ENCODE peak calls at places on chromosomes 12 and 14, in eight cellular contexts. E, S, X, F, L, Y, I and J are unnamed samples.

GRCh38 chr12:71594214-71594948 is 69.3 kb downstream of the ZFC3H1 start:
- DNase-seq in E (no peak), Y (no peak), F (no peak), X (peak), L (no peak), S (no peak), I (peak), J (no peak)

GRCh38 chr12:108855284-108856169 is 1.9 kb downstream of the SSH1 start:
- DNase-seq in Y (no peak), L (no peak), X (no peak), E (no peak), I (no peak), S (peak), F (no peak), J (no peak)

GRCh38 chr12:76898472-76898871 is 19.7 kb upstream of the CSRP2 start:
- DNase-seq in Y (no peak), X (no peak), L (no peak), E (no peak), I (no peak), S (no peak), F (no peak), J (no peak)

GRCh38 chr14:77204457-77204796 is 22.8 kb downstream of the TMEM63C start:
- DNase-seq in Y (no peak), X (no peak), E (no peak), F (no peak), I (peak), S (no peak), L (no peak), J (no peak)

GRCh38 chr12:26651566-26652188 is 181.3 kb downstream of the ITPR2 start:
- DNase-seq in S (peak), L (no peak), F (no peak), X (peak), Y (peak), I (peak), E (no peak), J (peak)

GRCh38 chr12:49673446-49674317 is 33.5 kb downstream of the FMNL3 start:
- DNase-seq in I (peak), X (no peak), E (peak), L (peak), Y (no peak), S (no peak), F (peak), J (peak)

GRCh38 chr14:53710615-53711014 is 246.0 kb downstream of the BMP4 start:
- DNase-seq in I (no peak), S (no peak), F (no peak), L (no peak), X (no peak), E (no peak), Y (no peak), J (no peak)

GRCh38 chr12:56222531-56222895 is 791 bp upstream of the RNF41 start:
- DNase-seq in I (no peak), E (no peak), F (no peak), S (no peak), L (no peak), X (no peak), Y (no peak), J (no peak)

GRCh38 chr12:75389061-75389460 is 1.8 kb upstream of the GLIPR1L2 start:
- DNase-seq in I (no peak), X (peak), L (no peak), Y (no peak), F (no peak), S (no peak), E (no peak), J (no peak)

GRCh38 chr12:5171701-5172100 is 128.0 kb downstream of the KCNA5 start:
- DNase-seq in E (no peak), X (peak), I (no peak), L (no peak), Y (no peak), S (peak), F (peak), J (no peak)

GRCh38 chr14:69859591-69859990 is 19.6 kb upstream of the SMOC1 start:
- DNase-seq in E (no peak), I (no peak), Y (no peak), L (no peak), X (no peak), F (no peak), S (no peak), J (no peak)

GRCh38 chr14:101499513-101499912 is 61.8 kb upstream of the DIO3 start:
- DNase-seq in S (no peak), F (no peak), E (no peak), Y (no peak), I (no peak), X (no peak), L (peak), J (peak)

GRCh38 chr12:91179315-91179714 is 3.3 kb downstream of the DCN start:
- DNase-seq in L (peak), S (no peak), F (no peak), E (no peak), Y (no peak), I (no peak), X (no peak), J (no peak)

GRCh38 chr14:22691171-22691570 is 47.0 kb upstream of the OR6J1 start:
- DNase-seq in I (no peak), L (no peak), S (no peak), Y (no peak), X (no peak), F (no peak), E (no peak), J (no peak)

GRCh38 chr14:59622641-59623040 is 46.0 kb upstream of the CCDC175 start:
- DNase-seq in I (no peak), E (no peak), X (no peak), F (no peak), Y (no peak), L (no peak), S (no peak), J (no peak)

GRCh38 chr14:21133896-21134295 is 22.0 kb downstream of the OR5AU1 start:
- DNase-seq in S (no peak), F (no peak), L (no peak), Y (no peak), E (no peak), X (no peak), I (no peak), J (no peak)

GRCh38 chr12:23014749-23015148 is 389.8 kb downstream of the ETNK1 start:
- DNase-seq in Y (no peak), I (no peak), X (no peak), L (no peak), F (no peak), S (no peak), E (no peak), J (no peak)

GRCh38 chr14:73003688-73004087 is 23.2 kb downstream of the ZFYVE1 start:
- DNase-seq in Y (no peak), S (no peak), I (no peak), E (no peak), L (no peak), F (no peak), X (no peak), J (no peak)

GRCh38 chr14:72999316-72999715 is 27.6 kb downstream of the ZFYVE1 start:
- DNase-seq in Y (no peak), X (no peak), S (no peak), I (no peak), F (no peak), L (no peak), E (no peak), J (no peak)

GRCh38 chr14:72996916-72997315 is 30.0 kb downstream of the ZFYVE1 start:
- DNase-seq in L (no peak), Y (no peak), E (no peak), I (no peak), F (no peak), S (no peak), X (no peak), J (no peak)

DNA sequence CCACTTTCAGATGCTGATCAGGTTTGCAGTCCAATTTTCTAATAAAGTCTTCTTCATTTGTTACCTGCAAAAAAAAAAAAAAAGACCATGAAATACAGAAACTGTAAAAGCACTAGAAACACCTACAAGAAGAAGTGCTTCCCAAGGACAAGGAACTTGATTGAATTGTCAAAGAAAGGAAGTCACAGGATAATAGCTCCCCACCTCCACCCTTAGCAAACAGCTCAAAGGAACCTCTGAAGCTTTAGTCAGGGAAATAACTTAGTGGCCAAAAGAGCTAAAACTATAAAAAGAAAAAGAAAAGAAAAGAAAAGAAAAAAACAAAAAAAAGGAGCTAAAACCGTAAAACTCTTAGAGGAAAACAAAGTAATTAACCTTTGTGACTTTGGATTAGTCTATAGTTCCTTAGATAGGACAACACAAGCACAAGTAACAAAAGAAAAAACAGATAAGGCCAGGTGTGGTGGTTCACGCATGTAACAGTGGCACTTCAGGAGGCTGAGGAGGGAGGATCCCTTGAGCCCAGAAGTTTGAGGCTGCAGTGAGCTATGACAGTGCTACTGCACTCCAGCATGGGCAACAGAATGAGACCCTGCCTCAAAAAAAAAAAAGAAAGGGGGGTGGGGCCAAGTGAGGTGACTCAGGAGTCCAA is 28.5 kb downstream of the ZFYVE1 start:
- DNase-seq in I (no peak), S (no peak), X (no peak), E (no peak), Y (no peak), L (no peak), F (no peak), J (no peak)
- H3K27ac ChIP-seq in I (no peak), S (no peak), X (no peak), E (no peak), Y (no peak), L (no peak), F (no peak), J (no peak)

GRCh38 chr12:7092229-7092985 is at the start of gene C1R:
- DNase-seq in I (peak), X (no peak), S (peak), L (peak), F (peak), E (peak), Y (peak), J (peak)

GRCh38 chr12:7089196-7089871 is 2.9 kb downstream of the C1R start:
- DNase-seq in L (no peak), X (no peak), Y (no peak), I (no peak), S (no peak), F (no peak), E (no peak), J (no peak)

GRCh38 chr12:7091660-7092228 is 501 bp downstream of the C1R start:
- DNase-seq in Y (no peak), I (no peak), E (no peak), F (no peak), S (no peak), X (no peak), L (peak), J (no peak)

GRCh38 chr12:7091171-7091570 is 1.1 kb downstream of the C1R start:
- DNase-seq in Y (no peak), I (no peak), F (no peak), X (no peak), S (no peak), E (no peak), L (no peak), J (no peak)

DNA sequence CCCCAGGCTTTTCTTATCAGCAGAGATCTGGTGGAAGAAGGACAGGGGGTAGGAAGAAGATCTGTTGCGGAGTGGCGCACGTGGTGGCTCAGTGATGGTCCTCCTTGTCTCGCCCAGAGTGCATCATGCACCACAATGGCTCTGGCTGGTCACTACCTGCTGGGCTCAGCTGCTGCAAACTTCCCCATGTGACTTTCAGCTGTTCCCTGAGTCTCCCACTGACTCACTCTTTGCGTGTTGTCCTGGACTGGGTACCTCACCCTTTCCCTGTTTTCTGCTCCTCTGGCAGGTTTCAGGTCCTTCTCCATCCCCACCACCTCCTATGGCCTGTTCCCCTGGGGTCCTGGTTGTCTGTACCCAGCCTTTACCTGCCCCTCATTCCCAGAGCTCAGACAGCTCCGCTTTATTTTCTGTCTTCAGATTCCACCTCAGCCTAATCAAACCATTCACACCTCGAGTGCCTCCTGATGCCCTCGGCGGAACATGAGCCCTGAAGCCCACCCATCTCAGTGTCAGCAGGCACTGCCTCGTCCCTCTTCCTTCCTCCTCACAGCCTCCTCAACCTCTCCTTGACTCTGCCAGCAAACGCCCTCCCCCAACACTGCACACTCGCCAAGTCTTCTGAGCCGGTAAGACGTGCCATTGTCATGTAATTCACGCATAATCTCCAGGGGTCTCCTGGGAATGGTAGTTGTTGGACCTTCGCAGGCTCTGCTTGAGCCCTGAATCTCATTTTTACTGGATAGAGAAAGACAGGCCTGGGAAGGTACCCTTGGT is 1.8 kb downstream of the C1R start:
- DNase-seq in F (no peak), I (no peak), E (no peak), L (no peak), S (no peak), Y (no peak), X (no peak), J (no peak)
- H3K4me3 ChIP-seq in F (no peak), I (no peak), E (peak), L (peak), S (no peak), Y (no peak), X (no peak), J (peak)

GRCh38 chr14:80237142-80237541 is 25.8 kb upstream of the DIO2 start:
- DNase-seq in X (no peak), F (no peak), L (no peak), I (no peak), S (no peak), Y (no peak), E (no peak), J (no peak)

GRCh38 chr14:80239631-80240030 is 28.3 kb upstream of the DIO2 start:
- DNase-seq in I (no peak), Y (no peak), F (no peak), E (no peak), S (no peak), L (no peak), X (no peak), J (no peak)
- H3K27ac ChIP-seq in I (no peak), Y (no peak), F (no peak), E (no peak), S (no peak), L (no peak), X (no peak), J (no peak)

DNA sequence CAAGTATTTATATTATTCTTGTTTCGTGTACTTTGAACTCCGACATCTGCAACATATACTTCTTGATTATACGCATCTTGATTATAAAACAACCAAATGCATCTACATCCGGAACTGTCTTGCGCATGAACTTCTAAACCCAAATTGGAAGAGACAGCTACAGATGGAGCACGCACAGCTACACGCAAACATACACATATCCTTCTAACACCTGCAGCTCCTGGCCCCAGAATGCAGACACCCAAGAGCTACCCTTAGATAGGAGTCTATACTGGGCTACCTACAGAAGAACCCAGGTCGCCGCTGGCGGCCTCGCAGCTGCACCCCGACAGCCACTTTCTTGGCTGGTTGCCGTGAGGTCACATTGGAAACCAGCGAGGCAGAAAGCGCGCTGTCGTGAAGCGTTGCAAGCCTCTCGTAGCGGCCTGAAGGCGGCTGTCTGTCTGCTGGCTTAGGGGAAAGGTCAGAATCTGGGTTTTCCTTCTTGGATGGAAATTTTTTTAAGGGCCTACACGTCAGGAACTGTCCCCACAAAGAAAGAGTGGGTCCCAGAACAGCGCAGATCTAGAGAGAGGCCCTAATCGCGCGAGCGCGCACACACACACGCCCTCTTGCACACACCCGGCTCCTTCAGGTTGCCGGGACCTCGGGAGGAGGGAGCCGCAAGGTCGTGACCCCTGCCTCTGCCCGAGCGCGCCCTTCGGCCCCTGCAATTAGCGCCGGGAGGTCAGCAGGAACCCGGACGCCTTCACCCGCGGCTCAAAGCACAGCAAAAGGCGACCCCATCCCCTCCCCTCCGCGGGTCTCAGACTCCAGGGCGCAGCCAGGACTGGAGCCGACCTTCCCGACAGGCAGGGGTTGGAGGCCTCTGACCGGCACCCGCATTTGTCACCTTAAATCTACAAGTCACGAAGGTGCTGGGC is 17.0 kb downstream of the TBX3 start:
- DNase-seq in L (no peak), E (no peak), S (no peak), F (no peak), I (no peak), X (no peak), Y (no peak), J (no peak)
- H3K4me3 ChIP-seq in L (no peak), E (no peak), S (no peak), F (no peak), I (no peak), X (no peak), Y (no peak), J (no peak)

GRCh38 chr12:118122264-118122663 is 13.7 kb upstream of the PEBP1 start:
- DNase-seq in F (no peak), E (no peak), Y (no peak), S (no peak), X (no peak), L (no peak), I (no peak), J (no peak)

GRCh38 chr12:118125743-118126118 is 10.2 kb upstream of the PEBP1 start:
- DNase-seq in I (no peak), F (no peak), X (no peak), Y (no peak), E (no peak), L (no peak), S (no peak), J (no peak)

GRCh38 chr12:118124333-118124874 is 11.5 kb upstream of the PEBP1 start:
- DNase-seq in L (no peak), X (no peak), E (no peak), Y (no peak), I (no peak), S (no peak), F (no peak), J (no peak)

GRCh38 chr12:118119449-118119879 is 15.7 kb upstream of the VSIG10 start:
- DNase-seq in S (no peak), Y (no peak), X (no peak), I (no peak), L (no peak), F (no peak), E (no peak), J (no peak)

GRCh38 chr12:118120579-118121363 is 15.2 kb upstream of the PEBP1 start:
- DNase-seq in I (peak), F (peak), E (peak), Y (peak), S (peak), L (peak), X (no peak), J (peak)
- H3K27ac ChIP-seq in I (peak), F (peak), E (peak), Y (peak), S (peak), L (no peak), X (peak), J (no peak)